ENCODE peak calls at places on chromosomes 2 and 18, in seven cellular contexts. One of them, this sample, is unnamed.

GRCh38 chr2:181457741-181458425 is 697 bp downstream of the ITGA4 start:
- DNase-seq in GM06990: peak
- DNase-seq in breast epithelium: no peak
- DNase-seq in IMR-90: peak
- DNase-seq in fibroblast of the aortic adventitia: peak
- DNase-seq in PC-9: no peak
- DNase-seq in cardiac fibroblast: peak
- DNase-seq in this sample: peak

GRCh38 chr2:101388232-101388631 is 929 bp upstream of the CREG2 start:
- DNase-seq in fibroblast of the aortic adventitia: peak
- DNase-seq in GM06990: no peak
- DNase-seq in breast epithelium: no peak
- DNase-seq in PC-9: peak
- DNase-seq in IMR-90: peak
- DNase-seq in cardiac fibroblast: peak
- DNase-seq in this sample: peak

GRCh38 chr2:20614201-20615045 is 36.5 kb downstream of the HS1BP3 start:
- DNase-seq in breast epithelium: peak
- DNase-seq in fibroblast of the aortic adventitia: no peak
- DNase-seq in IMR-90: no peak
- DNase-seq in cardiac fibroblast: no peak
- DNase-seq in PC-9: peak
- DNase-seq in GM06990: no peak
- DNase-seq in this sample: no peak

GRCh38 chr2:42962521-42962953 is 170.2 kb upstream of the HAAO start:
- DNase-seq in GM06990: no peak
- DNase-seq in PC-9: no peak
- DNase-seq in fibroblast of the aortic adventitia: peak
- DNase-seq in IMR-90: peak
- DNase-seq in breast epithelium: no peak
- DNase-seq in cardiac fibroblast: peak
- DNase-seq in this sample: no peak

GRCh38 chr2:143481728-143482127 is 352.5 kb downstream of the ARHGAP15 start:
- DNase-seq in IMR-90: no peak
- DNase-seq in cardiac fibroblast: no peak
- DNase-seq in fibroblast of the aortic adventitia: no peak
- DNase-seq in PC-9: no peak
- DNase-seq in GM06990: no peak
- DNase-seq in breast epithelium: no peak
- DNase-seq in this sample: no peak

GRCh38 chr18:49510393-49511115 is 23.5 kb upstream of the C18orf32 start:
- DNase-seq in GM06990: peak
- DNase-seq in IMR-90: peak
- DNase-seq in breast epithelium: no peak
- DNase-seq in PC-9: peak
- DNase-seq in cardiac fibroblast: peak
- DNase-seq in fibroblast of the aortic adventitia: peak
- DNase-seq in this sample: no peak

GRCh38 chr2:160484859-160485520 is 8.6 kb downstream of the RBMS1 start:
- DNase-seq in cardiac fibroblast: no peak
- DNase-seq in breast epithelium: no peak
- DNase-seq in GM06990: no peak
- DNase-seq in IMR-90: no peak
- DNase-seq in PC-9: no peak
- DNase-seq in fibroblast of the aortic adventitia: no peak
- DNase-seq in this sample: no peak

GRCh38 chr2:42872736-42873135 is 80.4 kb upstream of the HAAO start:
- DNase-seq in cardiac fibroblast: peak
- DNase-seq in GM06990: no peak
- DNase-seq in IMR-90: no peak
- DNase-seq in fibroblast of the aortic adventitia: peak
- DNase-seq in breast epithelium: no peak
- DNase-seq in PC-9: no peak
- DNase-seq in this sample: no peak

GRCh38 chr2:33791625-33792024 is 192.5 kb upstream of the FAM98A start:
- DNase-seq in breast epithelium: no peak
- DNase-seq in GM06990: no peak
- DNase-seq in PC-9: no peak
- DNase-seq in cardiac fibroblast: no peak
- DNase-seq in fibroblast of the aortic adventitia: peak
- DNase-seq in IMR-90: peak
- DNase-seq in this sample: peak

GRCh38 chr2:39741871-39742270 is 37.2 kb downstream of the THUMPD2 start:
- DNase-seq in IMR-90: peak
- DNase-seq in cardiac fibroblast: no peak
- DNase-seq in PC-9: no peak
- DNase-seq in breast epithelium: no peak
- DNase-seq in fibroblast of the aortic adventitia: no peak
- DNase-seq in GM06990: no peak
- DNase-seq in this sample: no peak

GRCh38 chr18:49041677-49042570 is 91.2 kb upstream of the SMAD7 start:
- DNase-seq in fibroblast of the aortic adventitia: peak
- DNase-seq in cardiac fibroblast: peak
- DNase-seq in breast epithelium: no peak
- DNase-seq in PC-9: peak
- DNase-seq in IMR-90: peak
- DNase-seq in GM06990: no peak
- DNase-seq in this sample: peak

GRCh38 chr2:196113061-196113974 is 44.7 kb upstream of the DNAH7 start:
- DNase-seq in cardiac fibroblast: peak
- DNase-seq in fibroblast of the aortic adventitia: peak
- DNase-seq in GM06990: no peak
- DNase-seq in PC-9: no peak
- DNase-seq in breast epithelium: no peak
- DNase-seq in IMR-90: peak
- DNase-seq in this sample: peak

GRCh38 chr2:201235865-201236811 is 24.2 kb upstream of the CASP8 start:
- DNase-seq in cardiac fibroblast: peak
- DNase-seq in IMR-90: peak
- DNase-seq in fibroblast of the aortic adventitia: peak
- DNase-seq in PC-9: peak
- DNase-seq in GM06990: no peak
- DNase-seq in breast epithelium: no peak
- DNase-seq in this sample: peak

GRCh38 chr2:100983684-100984310 is 18.3 kb upstream of the RPL31 start:
- DNase-seq in IMR-90: no peak
- DNase-seq in cardiac fibroblast: no peak
- DNase-seq in breast epithelium: no peak
- DNase-seq in fibroblast of the aortic adventitia: peak
- DNase-seq in GM06990: no peak
- DNase-seq in PC-9: no peak
- DNase-seq in this sample: no peak

GRCh38 chr2:1990724-1991123 is 246.4 kb upstream of the PXDN start:
- DNase-seq in GM06990: no peak
- DNase-seq in cardiac fibroblast: no peak
- DNase-seq in fibroblast of the aortic adventitia: no peak
- DNase-seq in IMR-90: no peak
- DNase-seq in PC-9: no peak
- DNase-seq in breast epithelium: no peak
- DNase-seq in this sample: no peak

GRCh38 chr18:77250501-77250925 is 865 bp downstream of the GALR1 start:
- DNase-seq in PC-9: no peak
- DNase-seq in cardiac fibroblast: no peak
- DNase-seq in GM06990: peak
- DNase-seq in fibroblast of the aortic adventitia: no peak
- DNase-seq in IMR-90: no peak
- DNase-seq in breast epithelium: no peak
- DNase-seq in this sample: no peak

GRCh38 chr2:176643711-176644110 is 374.5 kb downstream of the MTX2 start:
- DNase-seq in GM06990: no peak
- DNase-seq in cardiac fibroblast: no peak
- DNase-seq in IMR-90: no peak
- DNase-seq in PC-9: no peak
- DNase-seq in fibroblast of the aortic adventitia: no peak
- DNase-seq in breast epithelium: no peak
- DNase-seq in this sample: peak

GRCh38 chr2:222304737-222305509 is 6.1 kb upstream of the PAX3 start:
- DNase-seq in breast epithelium: no peak
- DNase-seq in PC-9: no peak
- DNase-seq in fibroblast of the aortic adventitia: no peak
- DNase-seq in IMR-90: no peak
- DNase-seq in cardiac fibroblast: no peak
- DNase-seq in GM06990: no peak
- DNase-seq in this sample: no peak

GRCh38 chr2:121480826-121481225 is 49.9 kb upstream of the RNU4ATAC start:
- DNase-seq in cardiac fibroblast: peak
- DNase-seq in GM06990: no peak
- DNase-seq in fibroblast of the aortic adventitia: peak
- DNase-seq in IMR-90: peak
- DNase-seq in PC-9: no peak
- DNase-seq in breast epithelium: no peak
- DNase-seq in this sample: no peak

GRCh38 chr18:27223570-27224340 is 38.6 kb upstream of the CHST9 start:
- DNase-seq in IMR-90: no peak
- DNase-seq in breast epithelium: no peak
- DNase-seq in GM06990: no peak
- DNase-seq in cardiac fibroblast: no peak
- DNase-seq in PC-9: peak
- DNase-seq in fibroblast of the aortic adventitia: no peak
- DNase-seq in this sample: no peak

GRCh38 chr18:67282796-67283195 is 233.7 kb downstream of the DSEL start:
- DNase-seq in breast epithelium: no peak
- DNase-seq in cardiac fibroblast: peak
- DNase-seq in fibroblast of the aortic adventitia: peak
- DNase-seq in GM06990: no peak
- DNase-seq in PC-9: no peak
- DNase-seq in IMR-90: peak
- DNase-seq in this sample: peak

DNA sequence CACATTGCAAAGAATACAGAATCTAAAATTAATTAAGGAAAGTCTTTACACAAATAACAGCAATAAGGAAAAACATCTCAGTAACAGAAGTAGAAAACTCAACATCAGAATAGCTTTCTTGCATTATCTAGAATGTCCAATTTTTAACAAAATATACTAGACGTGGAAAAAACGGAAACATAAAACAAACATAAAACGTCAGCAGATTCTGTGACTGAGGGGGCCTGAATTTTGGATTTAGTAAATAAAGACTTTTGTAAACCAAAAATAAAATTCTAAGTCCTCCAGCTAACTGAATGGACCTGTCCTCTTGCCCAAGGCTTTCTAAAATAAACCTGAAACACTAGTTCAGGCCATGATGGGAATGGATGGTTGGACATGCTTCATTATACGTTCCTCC is 773.5 kb upstream of the LRRTM1 start:
- DNase-seq in cardiac fibroblast: no peak
- DNase-seq in breast epithelium: no peak
- DNase-seq in PC-9: no peak
- DNase-seq in fibroblast of the aortic adventitia: no peak
- DNase-seq in IMR-90: no peak
- DNase-seq in GM06990: no peak
- DNase-seq in this sample: no peak
- TF ChIP-seq CTCF in cardiac fibroblast: no peak
- TF ChIP-seq CTCF in breast epithelium: no peak
- TF ChIP-seq CTCF in PC-9: no peak
- TF ChIP-seq CTCF in fibroblast of the aortic adventitia: no peak
- TF ChIP-seq CTCF in IMR-90: no peak
- TF ChIP-seq CTCF in GM06990: no peak
- TF ChIP-seq CTCF in this sample: no peak

DNA sequence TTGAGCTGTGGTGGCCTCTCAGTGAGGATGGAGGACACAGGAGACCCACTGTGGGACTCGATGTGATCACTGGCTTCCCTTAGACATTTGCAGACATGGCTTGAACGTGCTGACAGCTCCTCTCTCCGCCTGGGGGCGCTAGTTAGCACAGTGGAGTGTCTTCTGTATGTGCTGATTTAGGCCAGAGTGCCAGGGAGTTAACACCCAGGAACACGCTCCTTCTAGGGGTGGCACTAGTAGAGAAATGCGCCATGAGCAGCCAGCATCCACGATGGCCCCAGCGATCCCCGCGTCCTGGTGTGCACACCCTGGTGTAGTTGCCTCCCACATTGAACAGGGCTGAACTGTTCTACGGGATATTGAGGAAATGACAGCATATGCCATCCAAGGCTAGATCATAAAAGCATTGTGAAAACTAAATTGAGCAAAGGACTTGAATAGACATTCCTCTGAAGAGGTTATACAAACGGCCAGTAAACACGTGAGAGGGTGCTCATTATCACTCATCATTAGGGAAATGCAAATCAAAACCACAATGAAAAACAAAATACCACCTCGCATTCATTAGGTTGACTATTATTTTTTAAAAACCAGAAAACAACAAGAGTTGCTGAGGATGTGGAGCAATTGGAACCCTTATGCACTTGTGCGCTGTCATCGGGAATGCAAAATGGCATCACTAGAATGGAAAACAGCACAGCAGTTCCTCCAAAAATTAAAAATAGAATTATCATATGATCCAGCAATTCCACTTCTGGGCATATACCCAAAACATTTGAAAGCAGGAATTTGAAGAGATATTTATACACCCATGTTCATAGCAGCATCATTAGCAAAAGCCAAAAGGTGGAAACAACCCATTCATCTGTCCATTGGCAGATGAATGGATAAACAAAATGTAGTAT is 11.6 kb upstream of the NMUR1 start:
- DNase-seq in cardiac fibroblast: peak
- DNase-seq in PC-9: no peak
- DNase-seq in GM06990: no peak
- DNase-seq in breast epithelium: no peak
- DNase-seq in fibroblast of the aortic adventitia: peak
- DNase-seq in IMR-90: no peak
- DNase-seq in this sample: no peak
- TF ChIP-seq CTCF in cardiac fibroblast: peak
- TF ChIP-seq CTCF in PC-9: peak
- TF ChIP-seq CTCF in GM06990: peak
- TF ChIP-seq CTCF in breast epithelium: no peak
- TF ChIP-seq CTCF in fibroblast of the aortic adventitia: no peak
- TF ChIP-seq CTCF in IMR-90: no peak
- TF ChIP-seq CTCF in this sample: peak

GRCh38 chr2:78865663-78866062 is 159.8 kb upstream of the REG3G start:
- DNase-seq in fibroblast of the aortic adventitia: no peak
- DNase-seq in cardiac fibroblast: no peak
- DNase-seq in GM06990: no peak
- DNase-seq in PC-9: no peak
- DNase-seq in breast epithelium: no peak
- DNase-seq in IMR-90: no peak
- DNase-seq in this sample: no peak

GRCh38 chr2:78864205-78864604 is 161.3 kb upstream of the REG3G start:
- DNase-seq in IMR-90: no peak
- DNase-seq in breast epithelium: no peak
- DNase-seq in GM06990: no peak
- DNase-seq in cardiac fibroblast: no peak
- DNase-seq in PC-9: no peak
- DNase-seq in fibroblast of the aortic adventitia: no peak
- DNase-seq in this sample: no peak

GRCh38 chr2:78861546-78861945 is 164.0 kb upstream of the REG3G start:
- DNase-seq in cardiac fibroblast: no peak
- DNase-seq in GM06990: no peak
- DNase-seq in fibroblast of the aortic adventitia: no peak
- DNase-seq in breast epithelium: no peak
- DNase-seq in PC-9: no peak
- DNase-seq in IMR-90: no peak
- DNase-seq in this sample: no peak
- TF ChIP-seq CTCF in cardiac fibroblast: peak
- TF ChIP-seq CTCF in GM06990: peak
- TF ChIP-seq CTCF in fibroblast of the aortic adventitia: no peak
- TF ChIP-seq CTCF in breast epithelium: peak
- TF ChIP-seq CTCF in PC-9: peak
- TF ChIP-seq CTCF in IMR-90: no peak
- TF ChIP-seq CTCF in this sample: peak

GRCh38 chr2:85439111-85439477 is 20.6 kb downstream of the SH2D6 start:
- DNase-seq in GM06990: no peak
- DNase-seq in fibroblast of the aortic adventitia: no peak
- DNase-seq in PC-9: no peak
- DNase-seq in breast epithelium: no peak
- DNase-seq in IMR-90: no peak
- DNase-seq in cardiac fibroblast: no peak
- DNase-seq in this sample: no peak
- TF ChIP-seq CTCF in GM06990: no peak
- TF ChIP-seq CTCF in fibroblast of the aortic adventitia: no peak
- TF ChIP-seq CTCF in PC-9: no peak
- TF ChIP-seq CTCF in breast epithelium: no peak
- TF ChIP-seq CTCF in IMR-90: no peak
- TF ChIP-seq CTCF in cardiac fibroblast: no peak
- TF ChIP-seq CTCF in this sample: no peak

This sample was measured in HFFc6.